ENCODE peak calls at places on chromosomes 16 and 17, in six cellular contexts. I is colonic mucosa, V is thyroid gland, U is IMR-90, B is dorsolateral prefrontal cortex, D is PC-9. E is an unnamed sample.

GRCh38 chr16:25959216-25959615 is 267.5 kb downstream of the HS3ST4 start:
- DNase-seq in U (no peak), B (no peak), D (no peak), I (peak), V (no peak), E (no peak)

GRCh38 chr17:17028878-17029535 is 13.2 kb upstream of the MPRIP start:
- DNase-seq in I (no peak), V (no peak), B (no peak), U (no peak), D (no peak), E (no peak)

GRCh38 chr17:73232587-73233373 is 28.9 kb downstream of the CPSF4L start:
- DNase-seq in B (no peak), U (peak), V (peak), D (peak), I (peak), E (no peak)

GRCh38 chr17:49913226-49914095 is 55.5 kb upstream of the DLX4 start:
- DNase-seq in V (no peak), B (no peak), I (no peak), U (peak), D (no peak), E (no peak)

GRCh38 chr17:72422505-72423285 is 301.9 kb downstream of the SOX9 start:
- DNase-seq in B (peak), V (peak), D (peak), I (peak), U (peak), E (no peak)

GRCh38 chr16:2474877-2475412 is at the start of gene TBC1D24:
- DNase-seq in V (peak), D (peak), B (peak), I (peak), U (peak), E (no peak)

GRCh38 chr17:76735586-76736348 is 1.4 kb downstream of the SRSF2 start:
- DNase-seq in V (no peak), I (no peak), U (no peak), B (no peak), D (no peak), E (no peak)

GRCh38 chr17:77735341-77736206 is 222.9 kb upstream of the TNRC6C start:
- DNase-seq in I (peak), V (peak), U (no peak), D (no peak), B (no peak), E (no peak)

GRCh38 chr17:4718276-4718675 is 7.8 kb downstream of the ARRB2 start:
- DNase-seq in D (no peak), I (no peak), B (no peak), V (no peak), U (no peak), E (no peak)

GRCh38 chr17:72205357-72205756 is 84.5 kb downstream of the SOX9 start:
- DNase-seq in V (no peak), B (peak), I (no peak), D (no peak), U (no peak), E (no peak)

GRCh38 chr17:36697907-36698526 is 96.6 kb downstream of the MRM1 start:
- DNase-seq in D (no peak), U (peak), I (no peak), B (no peak), V (no peak), E (no peak)

DNA sequence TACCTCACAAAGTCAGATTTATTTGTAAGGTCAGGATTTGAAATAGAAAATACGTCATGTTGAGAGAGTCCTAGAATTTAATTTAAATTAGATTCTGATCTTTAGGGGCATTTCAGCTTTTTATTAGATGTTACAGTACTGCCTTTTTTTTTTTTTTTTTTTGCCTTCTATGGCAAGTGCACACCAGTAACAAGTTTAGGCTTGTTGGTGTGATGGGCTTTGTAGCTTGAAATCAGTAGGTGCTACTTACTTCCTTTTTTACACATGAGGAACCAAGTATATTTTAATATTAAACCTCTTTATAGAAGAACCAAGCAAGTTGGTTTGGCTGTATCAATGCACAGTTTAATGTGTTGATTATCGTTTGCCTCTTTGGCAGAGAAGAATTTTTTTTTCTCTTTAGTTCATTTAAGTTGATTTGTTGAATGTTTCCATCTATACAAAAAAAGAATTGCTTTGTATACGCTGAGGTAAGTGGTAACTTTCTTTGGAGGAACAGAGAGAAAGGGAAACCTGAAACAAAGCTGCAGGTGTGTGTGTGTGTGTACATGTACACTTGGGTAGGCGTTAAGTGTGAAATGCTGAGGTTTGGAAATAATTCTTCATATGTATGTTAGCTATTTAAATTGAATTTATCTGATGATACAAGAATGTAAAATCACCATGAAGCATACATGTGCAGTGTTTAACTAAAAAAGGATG is 15.7 kb downstream of the RBL2 start:
- DNase-seq in U (no peak), V (no peak), B (no peak), I (no peak), D (no peak), E (no peak)
- H3K27ac ChIP-seq in U (no peak), V (no peak), B (no peak), I (no peak), D (no peak), E (no peak)

GRCh38 chr17:42629420-42630009 is 20.0 kb downstream of the TUBG1 start:
- DNase-seq in U (no peak), B (no peak), V (no peak), I (no peak), D (no peak), E (peak)

GRCh38 chr17:42617956-42618431 is 8.5 kb downstream of the TUBG1 start:
- DNase-seq in I (no peak), U (no peak), B (no peak), D (no peak), V (no peak), E (no peak)

GRCh38 chr17:42618442-42619150 is 9.1 kb downstream of the TUBG1 start:
- DNase-seq in U (no peak), I (peak), D (peak), V (peak), B (no peak), E (peak)

GRCh38 chr17:42623732-42624596 is 14.5 kb downstream of the TUBG1 start:
- DNase-seq in I (peak), B (no peak), D (peak), V (no peak), U (peak), E (peak)
- H3K27ac ChIP-seq in I (no peak), B (no peak), D (peak), V (no peak), U (no peak), E (peak)

DNA sequence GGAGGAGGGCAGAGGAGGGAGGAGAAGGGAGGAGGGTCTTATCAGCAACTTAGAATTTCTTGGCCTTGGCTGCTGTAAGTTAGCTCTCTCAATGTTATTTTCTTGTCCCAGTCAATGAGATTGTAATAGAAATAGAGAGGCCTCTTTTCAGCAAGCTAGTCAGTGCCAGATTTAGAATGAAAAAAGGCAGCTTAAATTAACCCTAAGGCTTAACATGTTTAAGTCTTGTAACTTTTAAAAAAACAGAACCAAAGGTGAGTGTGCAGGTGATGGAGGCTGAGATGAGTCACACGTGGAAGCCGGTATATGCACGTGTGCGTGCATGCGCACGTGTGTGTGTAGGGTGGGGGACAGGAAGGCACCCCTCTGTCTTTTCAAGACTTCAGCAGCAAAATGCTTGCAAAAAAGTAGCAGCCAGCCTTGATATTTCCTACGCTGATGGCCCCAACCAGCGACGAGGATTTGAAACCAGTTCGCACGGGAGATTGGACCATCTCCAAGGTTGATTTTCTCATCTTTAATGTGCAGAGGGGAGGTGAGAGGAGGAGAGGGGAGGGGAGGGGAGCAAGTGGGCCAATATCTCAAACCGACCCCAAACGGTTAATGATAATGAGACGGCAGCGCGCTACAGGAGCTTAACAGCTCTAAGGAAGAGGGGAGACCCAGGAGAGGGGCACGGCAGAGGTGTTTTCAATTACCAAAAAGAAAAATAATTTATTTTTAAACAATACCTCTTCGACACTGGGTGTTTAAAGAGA is 154.8 kb downstream of the ZNF423 start:
- DNase-seq in I (no peak), U (no peak), D (no peak), B (no peak), V (no peak), E (no peak)
- H3K27ac ChIP-seq in I (no peak), U (no peak), D (no peak), B (no peak), V (peak), E (no peak)

GRCh38 chr17:7233701-7234099 is 617 bp downstream of the DVL2 start:
- DNase-seq in U (no peak), B (no peak), I (no peak), D (no peak), V (no peak), E (no peak)
- H3K27ac ChIP-seq in U (peak), B (peak), I (peak), D (peak), V (peak), E (peak)

GRCh38 chr17:42127414-42127813 is 4.8 kb downstream of the HSPB9 start:
- DNase-seq in V (no peak), U (no peak), B (no peak), I (no peak), D (no peak), E (no peak)

GRCh38 chr17:42130310-42130936 is 7.8 kb downstream of the HSPB9 start:
- DNase-seq in V (no peak), U (no peak), B (no peak), D (no peak), I (no peak), E (no peak)

GRCh38 chr17:42131232-42131631 is 8.6 kb downstream of the HSPB9 start:
- DNase-seq in I (no peak), U (no peak), V (no peak), B (no peak), D (no peak), E (no peak)

GRCh38 chr17:42126836-42127235 is 4.2 kb downstream of the HSPB9 start:
- DNase-seq in I (no peak), B (no peak), U (no peak), D (no peak), V (no peak), E (no peak)

DNA sequence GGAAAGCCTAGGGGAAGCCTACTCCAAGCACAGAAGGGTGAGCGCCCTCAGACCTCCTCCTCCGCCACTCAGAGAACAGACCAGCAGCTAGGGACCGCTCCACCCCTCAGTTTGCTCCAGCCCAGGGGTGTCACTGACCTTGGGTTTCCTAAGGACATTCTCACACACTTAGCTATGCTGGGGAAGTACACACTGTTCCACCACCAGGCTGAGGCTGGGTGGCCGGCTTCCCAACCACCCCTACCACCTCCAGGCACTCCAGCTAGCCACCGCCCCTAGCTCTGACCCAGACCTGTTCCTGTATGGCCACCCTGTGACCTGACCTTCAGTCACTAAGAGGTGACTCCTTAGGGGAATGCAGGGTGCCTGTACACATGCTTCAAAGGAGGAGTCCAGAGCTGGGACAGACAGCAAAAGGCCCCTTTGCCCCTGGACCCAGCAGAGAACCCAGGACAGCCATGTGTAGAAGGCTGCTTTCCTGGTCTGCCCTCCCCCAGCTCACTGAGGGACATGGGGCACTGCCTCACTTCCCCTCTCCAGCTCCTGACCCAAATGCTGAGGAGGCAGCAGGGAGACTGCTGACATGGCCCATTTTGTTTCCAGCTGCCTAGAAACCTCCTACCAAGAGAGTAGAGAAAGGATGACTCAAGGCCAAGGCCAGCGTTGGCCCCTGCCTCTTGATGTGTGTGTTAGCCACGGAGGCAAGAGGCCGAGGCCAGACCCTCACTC is 6.7 kb downstream of the HSPB9 start:
- DNase-seq in V (no peak), B (peak), U (no peak), I (no peak), D (no peak), E (no peak)
- H3K27ac ChIP-seq in V (peak), B (peak), U (no peak), I (no peak), D (no peak), E (no peak)

DNA sequence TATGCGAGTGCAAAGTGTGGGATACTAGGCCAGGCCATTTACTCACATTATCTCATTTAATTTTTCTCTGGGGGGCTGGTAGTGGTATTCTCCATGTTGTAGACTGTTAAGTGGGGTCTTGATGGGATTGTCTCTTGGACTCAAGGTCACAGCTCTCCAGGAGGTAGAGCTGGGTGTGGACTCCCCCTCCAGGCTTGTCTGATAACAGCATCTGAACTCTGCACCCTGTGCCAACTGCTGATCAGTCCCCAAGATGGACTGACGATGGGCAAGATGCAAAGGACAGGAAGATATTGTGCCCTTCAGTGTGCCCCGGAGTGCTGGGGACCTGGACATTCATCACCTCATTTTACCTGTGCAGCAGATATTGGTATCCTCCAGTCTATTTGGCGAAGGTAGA is 147.8 kb downstream of the MSI2 start:
- DNase-seq in V (no peak), B (no peak), U (no peak), D (no peak), I (peak), E (no peak)
- H3K27ac ChIP-seq in V (no peak), B (no peak), U (no peak), D (no peak), I (no peak), E (no peak)

GRCh38 chr16:66905633-66906539 is 12.8 kb downstream of the CDH16 start:
- DNase-seq in I (peak), B (no peak), D (peak), V (peak), U (no peak), E (no peak)

GRCh38 chr16:66903544-66904427 is 14.9 kb downstream of the CDH16 start:
- DNase-seq in D (no peak), I (no peak), B (no peak), V (no peak), U (no peak), E (no peak)

GRCh38 chr16:66906916-66907836 is 11.5 kb downstream of the CDH16 start:
- DNase-seq in I (no peak), D (no peak), U (no peak), V (no peak), B (no peak), E (no peak)

GRCh38 chr16:66904428-66904845 is 14.2 kb downstream of the CDH16 start:
- DNase-seq in U (no peak), V (no peak), I (no peak), B (no peak), D (no peak), E (no peak)

DNA sequence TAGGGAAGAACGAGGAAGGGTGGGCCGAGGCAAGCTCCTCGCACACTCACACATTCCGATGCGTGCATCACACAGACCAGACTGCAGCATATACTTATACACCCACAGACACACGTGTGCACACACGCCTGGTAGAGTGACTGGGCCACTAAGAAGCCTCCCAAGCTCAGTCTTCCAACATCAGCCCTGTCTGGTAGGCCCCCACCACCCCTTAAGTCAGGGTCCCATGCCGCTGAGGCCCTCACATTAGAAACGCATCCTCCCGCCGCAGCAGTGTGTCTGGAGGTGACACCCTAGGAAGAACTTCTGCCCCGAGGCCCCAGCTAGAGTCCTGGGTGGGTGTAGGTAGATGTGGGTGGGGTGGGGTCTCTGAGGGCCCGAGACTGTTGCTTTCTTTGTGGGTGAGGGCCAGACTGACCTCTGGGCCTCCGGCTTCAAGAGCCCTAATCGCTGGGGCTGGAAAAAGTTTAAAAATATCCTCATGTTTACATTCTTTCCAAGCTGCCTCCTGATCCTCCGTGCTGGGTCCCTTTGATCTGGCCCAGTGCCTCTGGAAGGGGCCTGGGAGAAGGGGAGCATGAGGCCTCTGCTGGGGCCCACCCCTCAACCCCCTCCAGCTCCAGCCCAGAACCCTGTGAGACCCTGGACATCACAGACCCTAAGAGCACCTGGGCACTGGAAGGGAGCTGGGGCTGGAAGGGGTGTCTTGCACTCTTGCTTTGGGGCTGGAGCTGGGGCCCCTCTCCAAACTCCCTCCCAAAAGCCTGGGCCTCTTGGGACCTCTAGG is 13.6 kb downstream of the CDH16 start:
- DNase-seq in U (peak), B (no peak), I (no peak), D (no peak), V (no peak), E (no peak)
- H3K27ac ChIP-seq in U (peak), B (no peak), I (no peak), D (no peak), V (peak), E (no peak)